ENCODE peak calls at places on chromosome X, in seven cellular contexts. R, N, O, K, H, M and J are unnamed samples.
A peak's percentile ranks its signal among the peaks of the same experiment; 100 is the strongest.

GRCh38 chrX:140141444-140142029 is 176.2 kb upstream of the CXorf66 start:
- DNase-seq in M (no peak), O (peak; percentile 58), K (no peak), R (no peak), H (peak; percentile 26), N (peak; percentile 51), J (no peak)

GRCh38 chrX:103157511-103158316 is 57.2 kb upstream of the BEX4 start:
- DNase-seq in K (no peak), R (no peak), M (no peak), N (peak; percentile 48), O (peak; percentile 68), H (peak; percentile 40), J (no peak)

GRCh38 chrX:41827886-41828285 is 95.5 kb downstream of the CASK start:
- DNase-seq in H (no peak), K (no peak), R (no peak), O (peak; percentile 14), N (no peak), M (no peak), J (no peak)

GRCh38 chrX:33211356-33212254 is at the start of gene DMD:
- DNase-seq in M (peak; percentile 37), R (no peak), N (no peak), O (no peak), K (peak; percentile 13), H (no peak), J (no peak)

GRCh38 chrX:96770315-96770714 is 85.7 kb downstream of the DIAPH2 start:
- DNase-seq in N (peak; percentile 11), K (no peak), H (no peak), R (no peak), M (no peak), O (peak; percentile 64), J (no peak)

GRCh38 chrX:37349131-37350033 is at the start of gene PRRG1:
- DNase-seq in N (peak; percentile 8), K (no peak), M (peak; percentile 83), O (peak; percentile 89), H (peak; percentile 78), R (no peak), J (peak; percentile 76)

GRCh38 chrX:11437642-11438379 is 144.6 kb downstream of the AMELX start:
- DNase-seq in N (peak; percentile 46), O (peak; percentile 72), H (no peak), M (peak; percentile 51), K (peak; percentile 23), R (no peak), J (no peak)

GRCh38 chrX:149490100-149490499 is 15.0 kb downstream of the IDS start:
- DNase-seq in R (no peak), M (no peak), O (no peak), H (no peak), N (no peak), K (no peak), J (no peak)

GRCh38 chrX:7515681-7516413 is 327.1 kb upstream of the VCX start:
- DNase-seq in H (no peak), N (no peak), M (no peak), O (no peak), R (no peak), K (no peak), J (no peak)